ENCODE peak calls at places on chromosomes 6 and 20, in seven cellular contexts. U, H, X, Q, N, F and K are unnamed samples.

GRCh38 chr6:142942805-142943227 is 2.2 kb downstream of the HIVEP2 start:
- DNase-seq in N (no peak), H (peak; percentile 62), X (no peak), Q (no peak), F (peak; percentile 65), U (no peak), K (no peak)

GRCh38 chr20:62019144-62019805 is 46.4 kb downstream of the TAF4 start:
- DNase-seq in H (no peak), X (no peak), N (no peak), U (no peak), F (no peak), Q (peak; percentile 21), K (no peak)

GRCh38 chr6:155693573-155694428 is 238.2 kb upstream of the NOX3 start:
- DNase-seq in F (no peak), N (no peak), H (no peak), Q (no peak), U (no peak), X (no peak), K (peak; percentile 32)

GRCh38 chr6:26578741-26579140 is 18.0 kb upstream of the ABT1 start:
- DNase-seq in U (no peak), N (no peak), H (no peak), F (no peak), X (no peak), Q (no peak), K (no peak)

GRCh38 chr6:105836889-105837288 is 249.2 kb upstream of the PRDM1 start:
- DNase-seq in N (no peak), U (no peak), H (no peak), F (peak; percentile 14), X (no peak), Q (no peak), K (peak; percentile 45)

GRCh38 chr6:26064619-26065257 is 22.5 kb upstream of the HFE start:
- DNase-seq in U (peak; percentile 60), N (no peak), F (peak; percentile 71), H (peak; percentile 70), X (peak; percentile 39), Q (no peak), K (no peak)

GRCh38 chr6:29992792-29993191 is 50.5 kb downstream of the HLA-A start:
- DNase-seq in U (no peak), F (peak; percentile 35), H (peak; percentile 92), Q (no peak), N (no peak), X (no peak), K (peak; percentile 38)

GRCh38 chr6:154382707-154383106 is 26.1 kb upstream of the IPCEF1 start:
- DNase-seq in Q (no peak), H (no peak), F (no peak), U (no peak), X (no peak), N (no peak), K (no peak)

GRCh38 chr6:159826968-159827647 is 27.0 kb downstream of the PNLDC1 start:
- DNase-seq in Q (peak; percentile 21), F (no peak), X (no peak), H (no peak), N (no peak), U (no peak), K (no peak)

GRCh38 chr6:81749704-81750103 is 2.8 kb downstream of the TENT5A start:
- DNase-seq in U (no peak), N (peak; percentile 55), H (peak; percentile 64), X (no peak), Q (no peak), F (no peak), K (no peak)

GRCh38 chr20:56796345-56796744 is 167.2 kb downstream of the TFAP2C start:
- DNase-seq in F (no peak), X (no peak), N (no peak), H (no peak), U (no peak), Q (no peak), K (no peak)

GRCh38 chr20:25273541-25274358 is 25.9 kb downstream of the PYGB start:
- DNase-seq in N (peak; percentile 43), F (no peak), H (no peak), Q (peak; percentile 18), X (no peak), U (no peak), K (no peak)

GRCh38 chr6:134373282-134373922 is 55.5 kb upstream of the SGK1 start:
- DNase-seq in X (no peak), U (no peak), N (peak; percentile 63), H (peak; percentile 87), F (peak; percentile 94), Q (peak; percentile 75), K (peak; percentile 49)

GRCh38 chr20:23132930-23133559 is 46.9 kb upstream of the CD93 start:
- DNase-seq in F (no peak), Q (peak; percentile 56), U (no peak), N (peak; percentile 80), H (no peak), X (no peak), K (no peak)

GRCh38 chr6:133341607-133342158 is 100.5 kb downstream of the EYA4 start:
- DNase-seq in X (no peak), N (no peak), F (peak; percentile 90), H (peak; percentile 35), Q (no peak), U (no peak), K (peak; percentile 26)

GRCh38 chr6:75489025-75489424 is 4.6 kb downstream of the FILIP1 start:
- DNase-seq in F (peak; percentile 51), H (no peak), U (no peak), N (no peak), Q (no peak), X (no peak), K (no peak)

GRCh38 chr20:44704551-44704971 is 10.6 kb upstream of the CCN5 start:
- DNase-seq in X (no peak), N (no peak), F (peak; percentile 77), Q (no peak), U (no peak), H (peak; percentile 77), K (no peak)

GRCh38 chr6:7566031-7566556 is 23.9 kb upstream of the SNRNP48 start:
- DNase-seq in X (no peak), U (no peak), N (no peak), Q (no peak), F (no peak), H (peak; percentile 85), K (no peak)

GRCh38 chr20:48930878-48931277 is 9.4 kb downstream of the ARFGEF2 start:
- DNase-seq in F (no peak), N (no peak), X (no peak), U (no peak), H (no peak), Q (no peak), K (no peak)

GRCh38 chr6:79277109-79277508 is 42.6 kb upstream of the HMGN3 start:
- DNase-seq in F (peak; percentile 45), U (no peak), X (no peak), H (peak; percentile 51), N (no peak), Q (no peak), K (peak; percentile 29)

GRCh38 chr6:106883808-106884262 is 90.7 kb downstream of the CD24 start:
- DNase-seq in X (no peak), F (no peak), H (no peak), Q (no peak), U (peak; percentile 26), N (no peak), K (no peak)

DNA sequence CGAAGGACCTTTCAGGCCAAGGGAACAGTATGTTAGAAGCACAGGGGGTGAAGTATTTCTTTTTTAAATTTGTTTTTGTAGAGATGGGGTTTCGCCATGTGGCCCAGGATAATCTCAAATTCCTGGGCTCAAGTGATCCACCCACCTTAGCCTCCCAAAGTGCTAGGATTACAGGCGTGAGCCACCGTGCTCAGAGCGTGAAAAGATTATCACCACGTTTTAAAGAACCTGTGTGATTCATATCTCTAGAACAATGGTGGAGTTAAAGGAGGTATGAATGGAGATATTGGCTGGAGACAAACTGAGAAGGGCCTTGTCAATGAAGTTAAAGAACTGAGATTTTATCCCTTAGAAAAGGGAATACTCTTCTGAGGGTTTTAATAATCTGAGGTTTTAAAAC is 9.7 kb downstream of the ASF1A start:
- DNase-seq in X (no peak), F (no peak), U (no peak), N (no peak), H (no peak), Q (no peak), K (no peak)
- H3K36me3 ChIP-seq in X (peaks cover 41% of the 10 kb centered on the region), F (no peaks in the 10 kb centered on the region), U (peaks cover 18% of the 10 kb centered on the region), N (peaks cover 4% of the 10 kb centered on the region), H (peaks cover 22% of the 10 kb centered on the region), Q (peaks cover 61% of the 10 kb centered on the region), K (no peaks in the 10 kb centered on the region)

DNA sequence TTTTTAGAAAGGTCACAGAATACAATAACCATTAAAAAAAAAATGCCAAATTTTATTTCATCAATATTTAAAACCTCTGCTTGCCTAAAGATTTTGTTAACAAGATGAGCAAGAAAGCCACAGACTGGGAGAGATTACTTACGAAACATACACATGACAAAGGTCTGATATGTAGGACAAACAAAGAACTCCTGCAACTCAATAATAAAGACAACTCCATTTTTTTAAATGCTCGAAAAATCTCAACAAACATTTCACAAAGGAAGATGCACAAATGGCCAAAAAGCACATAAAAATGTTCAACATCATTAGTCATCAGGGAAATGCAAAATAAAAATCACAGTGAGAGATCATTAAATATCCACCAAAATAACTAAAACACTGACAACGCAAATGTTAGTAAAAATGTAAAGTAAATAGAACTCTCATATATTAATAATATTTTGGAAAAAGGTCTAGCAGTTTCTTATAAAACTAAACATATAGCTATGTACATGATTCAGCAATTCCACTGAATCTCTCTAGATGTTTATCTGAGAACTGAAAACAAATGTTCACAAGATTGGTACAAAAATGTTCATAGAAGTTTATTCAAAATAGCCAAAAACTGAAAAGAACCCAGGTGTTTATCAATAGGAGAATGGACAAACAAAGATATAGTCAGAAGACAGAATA is 10.3 kb downstream of the STK38 start:
- DNase-seq in Q (no peak), F (no peak), U (no peak), X (no peak), H (peak; percentile 9), N (no peak), K (no peak)
- H3K36me3 ChIP-seq in Q (peaks cover 70% of the 10 kb centered on the region), F (peaks cover 6% of the 10 kb centered on the region), U (peaks cover 9% of the 10 kb centered on the region), X (peaks cover 42% of the 10 kb centered on the region), H (peaks cover 60% of the 10 kb centered on the region), N (peaks cover 7% of the 10 kb centered on the region), K (no peaks in the 10 kb centered on the region)

GRCh38 chr6:85644374-85644762 is 1.7 kb upstream of the SYNCRIP start:
- DNase-seq in N (no peak), H (peak; percentile 29), F (no peak), Q (no peak), U (no peak), X (no peak), K (no peak)
- H3K36me3 ChIP-seq in N (peaks cover 9% of the 10 kb centered on the region), H (peaks cover 13% of the 10 kb centered on the region), F (no peaks in the 10 kb centered on the region), Q (peaks cover 17% of the 10 kb centered on the region), U (peaks cover 13% of the 10 kb centered on the region), X (no peaks in the 10 kb centered on the region), K (no peaks in the 10 kb centered on the region)

GRCh38 chr20:35281506-35282101 is 3.0 kb downstream of the EIF6 start:
- DNase-seq in N (no peak), U (no peak), F (no peak), H (no peak), Q (no peak), X (no peak), K (no peak)

GRCh38 chr20:35280523-35280922 is 2.6 kb upstream of the MMP24OS start:
- DNase-seq in H (no peak), Q (no peak), X (no peak), F (no peak), N (no peak), U (no peak), K (no peak)

GRCh38 chr20:35279040-35279439 is 1.1 kb upstream of the MMP24OS start:
- DNase-seq in Q (no peak), H (peak; percentile 26), X (no peak), F (no peak), N (no peak), U (no peak), K (no peak)

GRCh38 chr20:35277531-35278395 is at the start of gene MMP24OS:
- DNase-seq in N (peak; percentile 92), U (peak; percentile 97), F (peak; percentile 83), X (peak; percentile 89), Q (peak; percentile 95), H (peak; percentile 94), K (no peak)

GRCh38 chr20:35279533-35280174 is 1.7 kb upstream of the MMP24OS start:
- DNase-seq in N (no peak), X (no peak), F (no peak), U (no peak), H (no peak), Q (no peak), K (no peak)
- H3K36me3 ChIP-seq in N (peaks cover 4% of the 10 kb centered on the region), X (peaks cover 20% of the 10 kb centered on the region), F (peaks cover 31% of the 10 kb centered on the region), U (no peaks in the 10 kb centered on the region), H (peaks cover 9% of the 10 kb centered on the region), Q (peaks cover 55% of the 10 kb centered on the region), K (peaks cover 8% of the 10 kb centered on the region)